ENCODE peak calls at places on chromosomes 2 and 18, in nine cellular contexts. B is H9, H is fibroblast of the aortic adventitia, Z is NCI-H526, P is GM10248, U is fibroblast of the conjunctiva, K is IMR-90, F is left lung, O is mucosa of descending colon. N is an unnamed sample.

GRCh38 chr2:61950571-61951315 is 45.3 kb downstream of the COMMD1 start:
- DNase-seq in B (no peak), H (no peak), Z (no peak), P (no peak), U (no peak), K (no peak), F (no peak), O (no peak), N (no peak)

GRCh38 chr2:225367482-225367881 is 32.0 kb upstream of the NYAP2 start:
- DNase-seq in B (peak; percentile 31), H (no peak), Z (no peak), P (no peak), U (no peak), K (no peak), F (no peak), O (no peak), N (no peak)

GRCh38 chr2:207115715-207116364 is 49.9 kb downstream of the KLF7 start:
- DNase-seq in B (no peak), H (peak; percentile 46), Z (no peak), P (no peak), U (no peak), K (peak; percentile 63), F (no peak), O (no peak), N (no peak)

GRCh38 chr2:237488901-237489860 is 2.1 kb downstream of the MLPH start:
- DNase-seq in B (no peak), H (peak; percentile 51), Z (no peak), P (no peak), U (no peak), K (peak; percentile 45), F (no peak), O (peak; percentile 85), N (no peak)

GRCh38 chr2:212013656-212014055 is 524.9 kb downstream of the ERBB4 start:
- DNase-seq in B (no peak), H (peak; percentile 66), Z (no peak), P (no peak), U (no peak), K (peak; percentile 4), F (no peak), O (no peak), N (no peak)

GRCh38 chr2:161122772-161123530 is 37.3 kb upstream of the TANK start:
- DNase-seq in B (no peak), H (peak; percentile 94), Z (no peak), P (peak; percentile 20), U (peak; percentile 88), K (peak; percentile 93), F (no peak), O (peak; percentile 63), N (no peak)

GRCh38 chr2:204328350-204328749 is 216.9 kb upstream of the PARD3B start:
- DNase-seq in B (no peak), H (no peak), Z (no peak), P (no peak), U (no peak), K (no peak), F (no peak), O (no peak), N (no peak)

GRCh38 chr2:230541934-230542380 is 126.0 kb downstream of the SP100 start:
- DNase-seq in B (no peak), H (no peak), Z (no peak), P (peak; percentile 57), U (no peak), K (peak; percentile 7), F (no peak), O (no peak), N (no peak)

GRCh38 chr2:232328038-232328435 is 50.5 kb upstream of the ALPP start:
- DNase-seq in B (peak; percentile 30), H (no peak), Z (no peak), P (no peak), U (no peak), K (no peak), F (no peak), O (no peak), N (no peak)

GRCh38 chr2:9737053-9737875 is 106.0 kb upstream of the TAF1B start:
- DNase-seq in B (no peak), H (no peak), Z (no peak), P (peak; percentile 86), U (no peak), K (peak; percentile 50), F (no peak), O (no peak), N (no peak)

GRCh38 chr2:119015849-119016248 is 73.9 kb downstream of the MARCO start:
- DNase-seq in B (peak; percentile 24), H (no peak), Z (peak; percentile 13), P (no peak), U (no peak), K (no peak), F (no peak), O (no peak), N (no peak)

GRCh38 chr18:13619505-13620205 is 106.7 kb downstream of the FAM210A start:
- DNase-seq in B (no peak), H (no peak), Z (no peak), P (no peak), U (no peak), K (no peak), F (no peak), O (no peak), N (no peak)

GRCh38 chr18:741931-742512 is 29.6 kb upstream of the ENOSF1 start:
- DNase-seq in B (no peak), H (peak; percentile 71), Z (no peak), P (peak; percentile 67), U (peak; percentile 47), K (peak; percentile 63), F (no peak), O (no peak), N (no peak)

GRCh38 chr2:168603439-168603961 is 147.4 kb downstream of the CERS6 start:
- DNase-seq in B (no peak), H (peak; percentile 32), Z (no peak), P (no peak), U (peak; percentile 66), K (peak; percentile 27), F (no peak), O (no peak), N (no peak)

GRCh38 chr2:97914691-97915213 is 81.0 kb downstream of the TMEM131 start:
- DNase-seq in B (no peak), H (no peak), Z (peak; percentile 95), P (no peak), U (no peak), K (no peak), F (no peak), O (no peak), N (no peak)